ENCODE peak calls at places on chromosomes 4 and X, in four cellular contexts. N is mesendoderm, Q is neuronal stem cell, J is IMR-90. K is an unnamed sample.
A peak's percentile ranks its signal among the peaks of the same experiment; 100 is the strongest.

GRCh38 chrX:48958635-48959094 is 1.3 kb upstream of the OTUD5 start:
- DNase-seq in N (no peak), Q (no peak), J (peak; percentile 66), K (peak; percentile 79)

GRCh38 chrX:84219551-84219950 is 31.6 kb upstream of the RPS6KA6 start:
- DNase-seq in N (peak; percentile 4), Q (no peak), J (no peak), K (no peak)

GRCh38 chrX:48003367-48003757 is 427 bp downstream of the ZNF182 start:
- DNase-seq in N (no peak), Q (no peak), J (no peak), K (no peak)

GRCh38 chr4:33980361-33980760 is 2264.0 kb downstream of the ARAP2 start:
- DNase-seq in N (no peak), Q (no peak), J (no peak), K (no peak)

GRCh38 chr4:95263391-95263790 is 285.4 kb downstream of the UNC5C start:
- DNase-seq in N (no peak), Q (no peak), J (peak; percentile 6), K (peak; percentile 12)

GRCh38 chr4:141081921-141082381 is 51.3 kb downstream of the RNF150 start:
- DNase-seq in N (no peak), Q (no peak), J (no peak), K (no peak)

GRCh38 chr4:57124145-57124544 is 14.0 kb upstream of the IGFBP7 start:
- DNase-seq in N (no peak), Q (no peak), J (no peak), K (no peak)

GRCh38 chr4:6493668-6494304 is 21.4 kb upstream of the PPP2R2C start:
- DNase-seq in N (peak; percentile 83), Q (peak; percentile 8), J (peak; percentile 3), K (no peak)

GRCh38 chr4:11106190-11106589 is 322.5 kb downstream of the HS3ST1 start:
- DNase-seq in N (no peak), Q (no peak), J (no peak), K (peak; percentile 1)

GRCh38 chrX:129798888-129799287 is 19.1 kb downstream of the SASH3 start:
- DNase-seq in N (no peak), Q (no peak), J (no peak), K (no peak)

GRCh38 chrX:18210470-18210869 is 10.2 kb downstream of the BEND2 start:
- DNase-seq in N (peak; percentile 7), Q (no peak), J (peak; percentile 4), K (no peak)

DNA sequence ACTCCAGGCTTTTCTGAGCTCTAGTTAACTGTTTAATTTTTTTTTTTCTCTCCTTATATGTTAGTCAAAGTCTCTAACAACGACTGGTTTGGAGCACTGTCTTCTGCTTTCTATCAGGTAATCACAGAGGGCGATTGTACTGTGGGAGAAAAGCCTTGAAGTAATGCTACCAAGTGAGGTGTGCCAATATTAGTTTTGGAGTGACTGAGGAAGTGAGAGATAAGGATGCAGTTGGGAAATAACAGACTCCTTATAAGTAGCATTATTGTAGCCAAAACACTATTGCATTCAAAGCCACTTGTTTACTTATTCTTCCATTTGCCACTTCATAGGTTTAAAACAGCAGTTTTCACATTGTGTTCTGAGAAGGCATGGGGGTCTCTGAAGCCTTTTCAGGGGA is 79.1 kb upstream of the SLC6A14 start:
- DNase-seq in N (no peak), Q (no peak), J (no peak), K (no peak)
- H2BK120ac ChIP-seq in N (no peak overlapping the region), Q (no peak overlapping the region), J (no peak overlapping the region), K (no peak overlapping the region)

GRCh38 chr4:5376015-5376414 is 324.7 kb downstream of the STK32B start:
- DNase-seq in N (no peak), Q (no peak), J (no peak), K (no peak)
- H2BK120ac ChIP-seq in N (no peak overlapping the region), Q (no peak overlapping the region), J (no peak overlapping the region), K (no peak overlapping the region)

GRCh38 chrX:42975906-42976305 is 197.9 kb upstream of the PPP1R2C start:
- DNase-seq in N (no peak), Q (no peak), J (no peak), K (no peak)

GRCh38 chrX:42978655-42979379 is 200.9 kb upstream of the PPP1R2C start:
- DNase-seq in N (peak; percentile 42), Q (no peak), J (no peak), K (no peak)

GRCh38 chrX:42973321-42973720 is 195.4 kb upstream of the PPP1R2C start:
- DNase-seq in N (no peak), Q (no peak), J (no peak), K (no peak)

DNA sequence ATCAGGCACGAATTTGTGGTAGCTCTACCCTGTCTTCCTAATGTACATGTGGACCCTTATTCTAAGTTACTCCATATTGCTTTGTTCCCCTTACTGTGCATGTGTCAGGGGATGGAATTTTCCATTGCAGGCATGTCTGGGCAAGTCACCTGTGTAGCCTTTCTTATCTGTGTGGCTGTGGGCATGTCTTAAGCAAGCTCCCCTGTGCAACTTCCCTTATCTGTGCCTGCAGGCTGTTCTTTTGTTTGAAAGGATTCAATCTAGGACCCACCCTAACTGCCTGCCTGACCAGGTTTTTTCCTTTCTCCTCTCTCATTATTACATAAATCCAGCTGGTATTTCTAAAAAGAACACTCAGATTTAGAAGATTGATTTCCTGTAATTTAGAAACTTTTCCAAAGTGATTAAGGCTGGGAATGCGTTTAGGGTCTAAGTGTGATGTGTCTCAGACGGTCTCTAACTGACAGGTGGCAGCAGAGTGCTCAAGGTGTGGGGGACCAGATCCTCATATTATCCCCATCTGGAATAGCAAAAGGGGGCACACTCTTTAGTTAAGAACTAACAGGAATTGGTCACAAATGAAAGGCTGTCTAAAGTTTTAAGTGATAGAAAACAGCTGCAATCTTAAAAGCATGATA is 198.9 kb upstream of the PPP1R2C start:
- DNase-seq in N (peak; percentile 44), Q (no peak), J (no peak), K (no peak)
- H2BK120ac ChIP-seq in N (peak overlapping the region; percentile 82), Q (no peak overlapping the region), J (no peak overlapping the region), K (peak overlapping the region; percentile 19)

GRCh38 chr4:8236920-8237195 is 32.7 kb upstream of the HTRA3 start:
- DNase-seq in N (no peak), Q (no peak), J (no peak), K (no peak)

GRCh38 chr4:8236141-8236919 is 33.2 kb upstream of the HTRA3 start:
- DNase-seq in N (no peak), Q (no peak), J (no peak), K (no peak)

GRCh38 chr4:8237256-8237989 is 32.1 kb upstream of the HTRA3 start:
- DNase-seq in N (no peak), Q (no peak), J (no peak), K (no peak)

GRCh38 chr4:8235224-8235623 is 34.3 kb upstream of the HTRA3 start:
- DNase-seq in N (no peak), Q (no peak), J (no peak), K (no peak)

GRCh38 chr4:8235686-8236085 is 33.9 kb upstream of the HTRA3 start:
- DNase-seq in N (no peak), Q (no peak), J (no peak), K (no peak)
- H2BK120ac ChIP-seq in N (no peak overlapping the region), Q (no peak overlapping the region), J (no peak overlapping the region), K (no peak overlapping the region)

GRCh38 chrX:23782863-23783568 is at the start of gene SAT1:
- DNase-seq in N (peak; percentile 97), Q (peak; percentile 88), J (peak; percentile 91), K (peak; percentile 97)
- H2BK120ac ChIP-seq in N (no peak within 1 kb of the TSS), Q (no peak within 1 kb of the TSS), J (peak within 1 kb of the TSS; percentile 83), K (no peak within 1 kb of the TSS)

DNA sequence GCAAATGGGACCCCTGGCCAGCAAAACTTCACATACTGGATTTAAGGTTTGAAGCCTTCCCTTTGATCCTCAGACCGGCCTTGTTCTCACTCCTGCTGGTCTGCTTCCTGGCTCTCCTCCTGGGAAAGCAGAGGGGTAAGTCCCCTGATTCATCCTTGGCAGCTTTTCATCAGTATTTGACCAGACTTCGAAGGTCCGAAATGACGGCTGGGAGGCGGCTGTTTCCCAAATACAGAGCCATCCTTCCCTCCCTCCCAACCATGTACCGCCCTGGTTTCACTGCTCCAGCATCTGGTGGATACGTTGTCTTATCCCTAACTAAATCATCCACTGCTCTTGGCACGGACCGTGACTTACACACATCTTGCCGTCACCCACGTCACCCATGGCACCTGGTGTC is 265.5 kb downstream of the BCOR start:
- DNase-seq in N (no peak), Q (no peak), J (no peak), K (no peak)
- H2BK120ac ChIP-seq in N (no peak overlapping the region), Q (no peak overlapping the region), J (no peak overlapping the region), K (no peak overlapping the region)

GRCh38 chr4:42262701-42263490 is 110.4 kb upstream of the BEND4 start:
- DNase-seq in N (no peak), Q (no peak), J (no peak), K (peak; percentile 55)

GRCh38 chr4:42268824-42269223 is 116.4 kb upstream of the BEND4 start:
- DNase-seq in N (no peak), Q (no peak), J (no peak), K (no peak)

GRCh38 chr4:42271096-42271495 is 118.6 kb upstream of the BEND4 start:
- DNase-seq in N (no peak), Q (no peak), J (no peak), K (no peak)

GRCh38 chr4:42265782-42266602 is 113.5 kb upstream of the BEND4 start:
- DNase-seq in N (no peak), Q (no peak), J (no peak), K (no peak)

GRCh38 chr4:42267724-42268123 is 115.3 kb upstream of the BEND4 start:
- DNase-seq in N (no peak), Q (no peak), J (no peak), K (no peak)
- H2BK120ac ChIP-seq in N (no peak overlapping the region), Q (no peak overlapping the region), J (no peak overlapping the region), K (no peak overlapping the region)

K was measured in mesenchymal stem cell.